ENCODE peak calls at places on chromosome 19, in four cellular contexts. F is neural progenitor cell, P is hepatocyte, Q is fibroblast of lung. R is an unnamed sample. For H3K4me1, the result is how much of the 10 kb centered on the place peaks cover.

GRCh38 chr19:57321164-57321563 is 892 bp downstream of the ZNF543 start:
- DNase-seq in F (no peak), P (no peak), Q (no peak), R (no peak)

GRCh38 chr19:14167594-14168138 is 31.3 kb upstream of the ASF1B start:
- DNase-seq in F (no peak), P (no peak), Q (no peak), R (no peak)

GRCh38 chr19:34556500-34556899 is 74.9 kb downstream of the WTIP start:
- DNase-seq in F (peak), P (peak), Q (no peak), R (peak)

GRCh38 chr19:45075215-45076028 is 856 bp downstream of the ZNF296 start:
- DNase-seq in F (peak), P (peak), Q (peak), R (peak)

GRCh38 chr19:52923782-52924593 is 760 bp upstream of the ZNF888 start:
- DNase-seq in F (no peak), P (peak), Q (peak), R (no peak)

GRCh38 chr19:57978586-57979289 is 4.4 kb upstream of the C19orf18 start:
- DNase-seq in F (no peak), P (no peak), Q (peak), R (no peak)

GRCh38 chr19:37077615-37077928 is 661 bp upstream of the ZNF420 start:
- DNase-seq in F (no peak), P (no peak), Q (peak), R (no peak)

GRCh38 chr19:50328257-50329145 is 676 bp downstream of the KCNC3 start:
- DNase-seq in F (peak), P (peak), Q (no peak), R (no peak)

GRCh38 chr19:51572415-51572814 is 1.3 kb downstream of the ZNF175 start:
- DNase-seq in F (no peak), P (no peak), Q (no peak), R (no peak)

GRCh38 chr19:4654437-4655361 is 15.4 kb downstream of the TNFAIP8L1 start:
- DNase-seq in F (no peak), P (no peak), Q (no peak), R (no peak)

GRCh38 chr19:3760871-3761361 is 576 bp downstream of the APBA3 start:
- DNase-seq in F (no peak), P (no peak), Q (peak), R (peak)

GRCh38 chr19:342128-342455 is 2.5 kb downstream of the MIER2 start:
- DNase-seq in F (no peak), P (no peak), Q (no peak), R (no peak)

GRCh38 chr19:55005684-55006488 is 32.2 kb downstream of the GP6 start:
- DNase-seq in F (peak), P (peak), Q (peak), R (peak)

GRCh38 chr19:28990522-28990921 is 222.4 kb downstream of the UQCRFS1 start:
- DNase-seq in F (no peak), P (no peak), Q (no peak), R (no peak)
- H3K4me1 ChIP-seq in F (under half), P (under half), Q (under half), R (under half)

GRCh38 chr19:23071087-23071511 is 45.7 kb upstream of the ZNF730 start:
- DNase-seq in F (no peak), P (no peak), Q (peak), R (no peak)

GRCh38 chr19:23062921-23063320 is 53.9 kb upstream of the ZNF730 start:
- DNase-seq in F (no peak), P (no peak), Q (no peak), R (no peak)

GRCh38 chr19:23060016-23060415 is 56.8 kb upstream of the ZNF730 start:
- DNase-seq in F (no peak), P (no peak), Q (no peak), R (no peak)

GRCh38 chr19:23070353-23070781 is 46.5 kb upstream of the ZNF730 start:
- DNase-seq in F (no peak), P (no peak), Q (peak), R (no peak)

DNA sequence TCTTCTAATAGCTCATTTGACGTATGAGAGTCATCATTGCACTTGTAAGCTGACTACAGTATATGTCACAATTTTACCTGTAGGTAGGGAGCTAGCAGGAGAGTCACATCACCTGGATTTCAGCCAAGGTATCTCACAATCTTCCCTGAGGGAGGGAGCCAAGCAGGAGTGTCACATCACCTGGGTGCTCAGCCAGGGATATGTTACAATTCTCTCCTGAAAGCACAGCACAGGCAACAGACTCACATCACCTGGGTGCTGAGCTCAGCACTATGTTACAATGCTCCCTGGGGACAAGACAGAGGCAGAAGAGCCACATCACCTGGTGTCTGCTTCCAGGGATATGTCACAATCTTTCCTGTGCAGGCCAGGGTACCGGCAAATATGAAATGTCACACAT is 51.5 kb upstream of the ZNF730 start:
- DNase-seq in F (no peak), P (no peak), Q (no peak), R (no peak)
- TF ChIP-seq EZH2 in F (no peak), P (no peak), Q (no peak), R (no peak)

GRCh38 chr19:12882589-12882988 is 1.3 kb upstream of the DNASE2 start:
- DNase-seq in F (no peak), P (no peak), Q (no peak), R (no peak)

GRCh38 chr19:12884627-12884925 is 2.4 kb downstream of the KLF1 start:
- DNase-seq in F (no peak), P (no peak), Q (no peak), R (no peak)

GRCh38 chr19:12884926-12885748 is 1.9 kb downstream of the KLF1 start:
- DNase-seq in F (peak), P (peak), Q (peak), R (peak)

GRCh38 chr19:12885749-12886706 is 973 bp downstream of the KLF1 start:
- DNase-seq in F (peak), P (no peak), Q (no peak), R (no peak)

DNA sequence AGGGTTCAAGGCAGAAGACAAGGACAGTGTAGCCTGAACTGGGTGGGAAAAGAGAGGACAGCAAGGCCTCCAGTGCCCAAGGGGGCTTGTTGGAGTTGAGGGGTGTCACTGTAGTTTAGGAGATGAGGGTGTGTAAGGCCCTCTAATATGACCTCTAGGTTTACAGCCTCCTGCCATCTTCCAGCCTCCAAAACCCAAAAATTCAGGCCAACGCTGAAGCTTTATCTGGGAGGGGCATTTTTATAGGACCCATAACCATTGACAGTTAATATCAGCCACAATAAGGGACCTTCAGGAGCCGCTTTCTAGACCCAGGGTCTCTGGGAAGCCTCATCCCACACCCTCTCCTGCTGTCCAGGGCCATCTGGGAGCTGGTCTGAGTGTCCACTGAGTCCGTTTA is 2.8 kb downstream of the KLF1 start:
- DNase-seq in F (no peak), P (no peak), Q (no peak), R (no peak)
- H3K4me1 ChIP-seq in F (under half), P (under half), Q (under half), R (under half)

GRCh38 chr19:12834418-12834943 is at the start of gene RTBDN:
- DNase-seq in F (peak), P (no peak), Q (no peak), R (no peak)
- TF ChIP-seq EZH2 in F (peak), P (peak), Q (no peak), R (no peak)

DNA sequence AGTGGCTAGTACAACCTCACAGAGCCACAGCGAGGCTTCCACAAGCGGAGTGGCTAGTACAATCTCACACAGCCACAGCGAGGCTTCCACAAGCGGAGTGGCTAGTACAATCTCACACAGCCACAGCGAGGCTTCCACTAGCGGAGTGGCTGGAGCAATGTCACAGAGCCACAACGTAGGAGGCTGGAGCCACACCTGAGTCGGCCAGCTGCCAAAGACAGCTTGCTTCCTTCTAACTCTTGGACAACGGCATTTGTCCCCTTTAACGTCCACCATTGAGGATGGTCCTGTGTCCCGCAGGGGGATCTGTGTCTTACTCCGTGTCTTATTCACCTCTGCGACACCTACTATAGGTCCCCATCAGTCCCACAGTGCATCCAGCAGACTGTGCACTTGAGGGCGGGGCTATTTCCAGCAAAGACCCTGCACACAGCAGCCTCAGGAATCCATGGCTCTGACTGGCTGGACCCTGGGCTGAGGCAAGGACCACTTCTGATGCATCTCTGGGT is 3.7 kb downstream of the ZNF787 start:
- DNase-seq in F (no peak), P (no peak), Q (no peak), R (no peak)
- H3K4me1 ChIP-seq in F (under half), P (under half), Q (under half), R (under half)

GRCh38 chr19:40596608-40597328 is 4.4 kb upstream of the LTBP4 start:
- DNase-seq in F (peak), P (peak), Q (peak), R (no peak)
- TF ChIP-seq EZH2 in F (no peak), P (peak), Q (no peak), R (no peak)

DNA sequence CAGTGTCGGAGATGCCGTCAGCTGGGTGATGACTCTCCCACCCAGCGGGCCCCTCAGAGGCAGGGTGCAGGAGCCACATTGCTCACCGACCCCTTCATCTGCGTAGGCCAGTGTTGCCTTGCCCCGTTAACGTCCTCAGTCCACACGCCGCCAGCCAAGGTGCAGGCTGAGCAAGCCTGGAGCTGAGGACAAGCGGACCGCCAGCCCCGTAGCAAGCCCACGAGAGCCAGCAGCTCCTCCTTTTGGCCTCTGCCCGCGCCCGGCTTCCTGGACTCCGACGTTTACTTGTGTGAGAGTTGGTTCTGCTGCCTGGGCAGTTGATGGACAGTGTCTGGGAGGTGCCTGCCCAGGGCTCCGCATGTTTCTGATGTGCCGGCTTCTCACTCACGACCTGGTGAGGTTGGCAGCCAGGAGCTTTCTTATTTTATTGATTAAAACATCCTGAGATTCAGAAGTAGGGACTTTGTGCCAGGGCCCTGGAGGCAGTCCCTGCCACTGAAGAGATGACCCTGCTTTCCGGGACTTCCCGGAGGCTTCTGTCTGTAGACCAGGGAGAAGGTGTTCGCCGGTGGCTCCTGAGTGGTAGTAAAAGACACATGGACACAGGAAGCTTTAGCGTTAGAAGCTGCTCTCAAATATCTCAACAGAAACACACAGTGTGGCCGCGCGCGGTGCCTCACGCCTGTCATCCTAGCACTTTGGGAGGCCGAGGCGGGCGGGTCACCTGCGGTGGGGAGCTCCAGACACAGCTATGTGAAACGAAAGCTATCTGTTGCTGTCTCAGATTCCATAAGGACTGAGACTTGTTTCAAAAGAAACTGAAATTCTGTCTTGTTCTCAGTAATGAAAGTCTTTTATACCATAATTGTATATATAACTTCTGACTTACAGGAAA is 5.9 kb downstream of the DAZAP1 start:
- DNase-seq in F (no peak), P (no peak), Q (no peak), R (peak)
- H3K4me1 ChIP-seq in F (under half), P (half or more), Q (under half), R (under half)

GRCh38 chr19:16325671-16326400 is 1.2 kb downstream of the KLF2 start:
- DNase-seq in F (peak), P (peak), Q (no peak), R (peak)
- TF ChIP-seq EZH2 in F (peak), P (no peak), Q (no peak), R (no peak)